ENCODE peak calls at places on chromosomes 6 and 20, in five cellular contexts. E is right lobe of liver, G is heart left ventricle, C is neural progenitor cell, L is aorta. Z is an unnamed sample.

GRCh38 chr20:39904713-39905112 is 784.3 kb downstream of the MAFB start:
- DNase-seq in E (no peak), G (no peak), C (no peak), L (no peak), Z (no peak)

GRCh38 chr6:107495196-107495643 is 5.3 kb downstream of the SOBP start:
- DNase-seq in E (no peak), G (peak; percentile 38), C (no peak), L (no peak), Z (no peak)

GRCh38 chr20:59147197-59147596 is 16.4 kb upstream of the ZNF831 start:
- DNase-seq in E (no peak), G (peak; percentile 58), C (no peak), L (no peak), Z (no peak)

GRCh38 chr6:104240865-104241264 is 618.9 kb downstream of the HACE1 start:
- DNase-seq in E (no peak), G (no peak), C (no peak), L (no peak), Z (no peak)

GRCh38 chr20:63103402-63104311 is 96.9 kb upstream of the BHLHE23 start:
- DNase-seq in E (no peak), G (no peak), C (peak; percentile 36), L (peak; percentile 73), Z (peak; percentile 34)

GRCh38 chr6:20182926-20183521 is 29.2 kb downstream of the MBOAT1 start:
- DNase-seq in E (peak; percentile 33), G (no peak), C (no peak), L (no peak), Z (peak; percentile 76)

GRCh38 chr20:46586724-46587123 is 36.3 kb upstream of the OCSTAMP start:
- DNase-seq in E (no peak), G (no peak), C (no peak), L (no peak), Z (no peak)

GRCh38 chr6:15444081-15444731 is 198.3 kb downstream of the JARID2 start:
- DNase-seq in E (no peak), G (no peak), C (no peak), L (no peak), Z (no peak)

GRCh38 chr6:150201791-150202329 is 59.0 kb downstream of the PPP1R14C start:
- DNase-seq in E (peak; percentile 24), G (no peak), C (no peak), L (peak; percentile 46), Z (no peak)

GRCh38 chr6:52598123-52598823 is 21.4 kb upstream of the TRAM2 start:
- DNase-seq in E (peak; percentile 42), G (peak; percentile 70), C (peak; percentile 87), L (peak; percentile 84), Z (no peak)

GRCh38 chr20:33554914-33555420 is 65.1 kb downstream of the CBFA2T2 start:
- DNase-seq in E (no peak), G (no peak), C (peak; percentile 33), L (no peak), Z (no peak)

GRCh38 chr20:50333856-50334255 is 143.2 kb downstream of the CEBPB start:
- DNase-seq in E (no peak), G (no peak), C (no peak), L (peak; percentile 46), Z (peak; percentile 18)

GRCh38 chr6:91045152-91045551 is 458.3 kb upstream of the MAP3K7 start:
- DNase-seq in E (no peak), G (peak; percentile 19), C (no peak), L (no peak), Z (no peak)

GRCh38 chr6:134063966-134064445 is 11.6 kb upstream of the SLC2A12 start:
- DNase-seq in E (peak; percentile 24), G (peak; percentile 54), C (peak; percentile 77), L (no peak), Z (no peak)

GRCh38 chr6:145895802-145896201 is 68.4 kb downstream of the SHPRH start:
- DNase-seq in E (no peak), G (no peak), C (no peak), L (no peak), Z (no peak)

GRCh38 chr6:161373905-161374451 is 100.1 kb upstream of the AGPAT4 start:
- DNase-seq in E (peak; percentile 53), G (peak; percentile 34), C (peak; percentile 81), L (peak; percentile 90), Z (peak; percentile 73)

GRCh38 chr6:112466378-112467151 is 119.4 kb downstream of the RFPL4B start:
- DNase-seq in E (no peak), G (no peak), C (no peak), L (no peak), Z (no peak)

GRCh38 chr6:145547596-145548325 is 187.6 kb downstream of the EPM2A start:
- DNase-seq in E (no peak), G (peak; percentile 8), C (no peak), L (no peak), Z (no peak)

GRCh38 chr6:151388997-151389639 is 2.2 kb downstream of the ZBTB2 start:
- DNase-seq in E (no peak), G (no peak), C (no peak), L (no peak), Z (no peak)

GRCh38 chr6:74574794-74575193 is 631.1 kb downstream of the COL12A1 start:
- DNase-seq in E (no peak), G (no peak), C (peak; percentile 46), L (no peak), Z (no peak)

GRCh38 chr6:154962751-154963150 is 32.4 kb upstream of the TIAM2 start:
- DNase-seq in E (no peak), G (no peak), C (no peak), L (no peak), Z (no peak)

GRCh38 chr6:165566088-165566828 is 96.8 kb downstream of the PDE10A start:
- DNase-seq in E (no peak), G (no peak), C (no peak), L (no peak), Z (no peak)

GRCh38 chr6:25472314-25472713 is 179.7 kb upstream of the SCGN start:
- DNase-seq in E (no peak), G (no peak), C (peak; percentile 56), L (no peak), Z (no peak)

GRCh38 chr6:166439366-166440091 is 56.8 kb upstream of the MPC1 start:
- DNase-seq in E (no peak), G (no peak), C (no peak), L (no peak), Z (no peak)

GRCh38 chr6:101730954-101731353 is 337.4 kb downstream of the GRIK2 start:
- DNase-seq in E (no peak), G (no peak), C (no peak), L (no peak), Z (no peak)

GRCh38 chr6:41469951-41470340 is 76.2 kb upstream of the FOXP4 start:
- DNase-seq in E (no peak), G (no peak), C (peak; percentile 67), L (no peak), Z (peak; percentile 67)
- H3K4me3 ChIP-seq in E (no peak overlapping the region), G (no peak overlapping the region), C (peak overlapping the region; percentile 43), L (no peak overlapping the region), Z (peak overlapping the region; percentile 39)

DNA sequence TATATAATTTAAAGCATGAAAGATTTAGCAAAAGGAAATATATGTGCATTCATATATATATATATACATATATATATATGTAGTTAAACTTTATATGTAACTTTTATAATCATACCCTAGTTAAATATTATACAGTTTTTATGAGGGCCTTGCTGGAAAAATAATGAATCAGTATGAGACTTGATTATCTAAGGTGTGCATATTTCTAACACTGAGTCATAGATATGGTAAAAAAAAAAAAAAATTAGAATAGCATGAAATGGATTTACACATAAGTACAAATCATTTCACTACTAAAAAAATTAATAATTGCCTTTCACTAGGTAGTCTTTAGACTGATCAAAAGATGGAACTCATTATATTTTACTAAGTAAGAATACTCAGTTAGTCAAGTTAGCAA is 51.3 kb upstream of the DST start:
- DNase-seq in E (no peak), G (no peak), C (no peak), L (no peak), Z (no peak)
- H3K4me1 ChIP-seq in E (peaks cover 33% of the 10 kb centered on the region), G (peaks cover 49% of the 10 kb centered on the region), C (peaks cover 11% of the 10 kb centered on the region), L (peaks cover 2% of the 10 kb centered on the region), Z (peaks cover 13% of the 10 kb centered on the region)

DNA sequence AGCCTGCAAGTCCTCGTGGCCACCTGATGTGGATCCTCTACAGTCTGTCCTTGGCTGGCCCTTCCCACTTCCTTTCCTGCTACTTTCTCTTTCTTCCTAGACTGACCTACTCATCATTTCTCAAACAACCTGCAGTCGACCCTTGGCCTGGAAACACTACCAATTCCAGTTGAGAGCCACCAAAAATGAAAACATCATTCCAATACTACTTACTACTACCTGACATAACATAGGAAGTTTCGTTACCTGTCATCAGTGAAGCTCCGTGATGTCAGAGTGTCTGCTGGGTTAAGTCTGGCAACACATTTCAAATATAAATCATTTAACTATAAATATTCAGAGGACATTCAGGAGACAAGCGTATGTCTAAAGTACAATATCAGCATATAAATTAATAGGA is 13.8 kb downstream of the GZF1 start:
- DNase-seq in E (no peak), G (no peak), C (no peak), L (no peak), Z (no peak)
- H3K4me3 ChIP-seq in E (no peak overlapping the region), G (no peak overlapping the region), C (no peak overlapping the region), L (no peak overlapping the region), Z (no peak overlapping the region)

GRCh38 chr20:17963114-17963897 is 5.3 kb downstream of the SNX5 start:
- DNase-seq in E (no peak), G (no peak), C (no peak), L (no peak), Z (no peak)
- H3K4me1 ChIP-seq in E (peaks cover 77% of the 10 kb centered on the region), G (peaks cover 91% of the 10 kb centered on the region), C (peaks cover 49% of the 10 kb centered on the region), L (peaks cover 1% of the 10 kb centered on the region), Z (peaks cover 88% of the 10 kb centered on the region)

GRCh38 chr20:6055981-6056569 is 2.2 kb upstream of the LRRN4 start:
- DNase-seq in E (peak; percentile 89), G (no peak), C (no peak), L (no peak), Z (no peak)

GRCh38 chr20:6051505-6051904 is 2.4 kb downstream of the LRRN4 start:
- DNase-seq in E (no peak), G (no peak), C (no peak), L (no peak), Z (no peak)

GRCh38 chr20:6053064-6053775 is 640 bp downstream of the LRRN4 start:
- DNase-seq in E (no peak), G (no peak), C (no peak), L (no peak), Z (no peak)

GRCh38 chr20:6055161-6055783 is 1.4 kb upstream of the LRRN4 start:
- DNase-seq in E (no peak), G (no peak), C (no peak), L (no peak), Z (no peak)

GRCh38 chr20:6053776-6054688 is at the start of gene LRRN4:
- DNase-seq in E (no peak), G (no peak), C (peak; percentile 25), L (no peak), Z (no peak)
- H3K4me3 ChIP-seq in E (no peak within 1 kb of the TSS), G (no peak within 1 kb of the TSS), C (no peak within 1 kb of the TSS), L (no peak within 1 kb of the TSS), Z (peak within 1 kb of the TSS; percentile 54)

DNA sequence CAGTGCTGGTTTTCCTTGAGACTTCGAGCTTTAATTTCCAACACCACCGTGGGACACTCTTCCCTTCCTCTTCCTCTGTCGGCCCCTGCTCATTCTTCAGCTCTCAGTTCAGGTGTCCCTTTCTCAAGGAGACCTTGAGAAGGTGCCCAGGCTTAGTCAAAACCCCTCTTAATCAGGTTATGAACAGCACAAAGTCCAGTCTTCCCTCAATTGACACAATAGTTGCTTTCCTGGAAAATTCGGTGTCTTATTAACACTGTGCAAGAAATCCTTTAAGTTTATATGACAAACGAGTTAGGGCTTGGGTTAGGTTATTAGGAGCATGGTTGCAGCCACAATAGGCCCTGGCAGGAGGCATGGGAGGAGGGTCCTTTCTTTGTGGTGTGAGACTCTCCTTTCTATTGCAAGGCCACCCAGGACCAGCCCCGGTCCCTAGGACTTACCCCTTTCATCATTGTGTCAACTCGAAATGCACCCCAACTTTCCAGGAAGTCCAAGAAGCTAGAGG is 1.5 kb upstream of the NSFL1C start:
- DNase-seq in E (no peak), G (no peak), C (no peak), L (no peak), Z (no peak)
- H3K4me1 ChIP-seq in E (peaks cover 24% of the 10 kb centered on the region), G (peaks cover 77% of the 10 kb centered on the region), C (peaks cover 6% of the 10 kb centered on the region), L (no peaks in the 10 kb centered on the region), Z (peaks cover 54% of the 10 kb centered on the region)

GRCh38 chr20:25054133-25054820 is 3.7 kb downstream of the ACSS1 start:
- DNase-seq in E (no peak), G (peak; percentile 5), C (no peak), L (peak; percentile 49), Z (no peak)
- H3K4me3 ChIP-seq in E (no peak overlapping the region), G (peak overlapping the region; percentile 10), C (no peak overlapping the region), L (no peak overlapping the region), Z (no peak overlapping the region)

Z was measured in lower lobe of right lung.